ENCODE peak calls at places on chromosomes 7 and 10, in six cellular contexts. B is PC-9, K is psoas muscle, Z is Peyer's patch, T is ascending aorta, L is lower lobe of right lung. R is an unnamed sample.

GRCh38 chr7:108249458-108249857 is 119.3 kb upstream of the LAMB4 start:
- DNase-seq in B (no peak), K (no peak), Z (no peak), T (no peak), L (no peak), R (no peak)

GRCh38 chr7:115271332-115272235 is 349.7 kb downstream of the MDFIC start:
- DNase-seq in B (no peak), K (no peak), Z (no peak), T (no peak), L (no peak), R (no peak)

GRCh38 chr10:99870051-99870730 is 87.8 kb downstream of the ABCC2 start:
- DNase-seq in B (no peak), K (no peak), Z (no peak), T (no peak), L (no peak), R (no peak)

GRCh38 chr10:120456626-120457430 is at the start of gene PLPP4:
- DNase-seq in B (no peak), K (no peak), Z (no peak), T (no peak), L (no peak), R (no peak)

GRCh38 chr7:80821781-80822180 is 97.1 kb downstream of the SEMA3C start:
- DNase-seq in B (no peak), K (no peak), Z (no peak), T (no peak), L (no peak), R (no peak)

GRCh38 chr7:2299131-2299829 is 15.0 kb downstream of the SNX8 start:
- DNase-seq in B (no peak), K (no peak), Z (peak; percentile 62), T (peak; percentile 68), L (peak; percentile 77), R (no peak)

GRCh38 chr10:88129013-88129412 is 265.6 kb downstream of the PTEN start:
- DNase-seq in B (no peak), K (no peak), Z (no peak), T (no peak), L (no peak), R (no peak)

GRCh38 chr10:96642973-96643372 is 56.2 kb upstream of the TM9SF3 start:
- DNase-seq in B (peak; percentile 35), K (peak; percentile 80), Z (peak; percentile 89), T (peak; percentile 80), L (peak; percentile 85), R (peak; percentile 80)

GRCh38 chr7:148699024-148699771 is 495 bp downstream of the CUL1 start:
- DNase-seq in B (peak; percentile 45), K (peak; percentile 83), Z (peak; percentile 41), T (peak; percentile 73), L (peak; percentile 82), R (peak; percentile 51)

GRCh38 chr7:29228289-29229011 is 33.9 kb downstream of the CHN2 start:
- DNase-seq in B (no peak), K (no peak), Z (no peak), T (no peak), L (no peak), R (peak; percentile 27)

GRCh38 chr10:43262043-43262901 is 4.6 kb downstream of the RASGEF1A start:
- DNase-seq in B (no peak), K (no peak), Z (peak; percentile 14), T (no peak), L (no peak), R (no peak)

GRCh38 chr10:110413049-110413783 is 84.5 kb upstream of the DUSP5 start:
- DNase-seq in B (no peak), K (no peak), Z (no peak), T (no peak), L (no peak), R (no peak)

GRCh38 chr7:36633377-36633776 is 90.9 kb downstream of the AOAH start:
- DNase-seq in B (no peak), K (no peak), Z (no peak), T (no peak), L (no peak), R (no peak)

GRCh38 chr10:32210306-32211045 is 136.5 kb downstream of the EPC1 start:
- DNase-seq in B (no peak), K (no peak), Z (no peak), T (no peak), L (no peak), R (peak; percentile 24)

GRCh38 chr7:56479748-56480147 is 363.5 kb upstream of the NUPR2 start:
- DNase-seq in B (no peak), K (no peak), Z (no peak), T (no peak), L (no peak), R (no peak)

GRCh38 chr7:56483153-56483552 is 366.9 kb upstream of the NUPR2 start:
- DNase-seq in B (no peak), K (no peak), Z (no peak), T (no peak), L (no peak), R (no peak)

GRCh38 chr7:56479136-56479535 is 362.9 kb upstream of the NUPR2 start:
- DNase-seq in B (no peak), K (no peak), Z (no peak), T (no peak), L (no peak), R (no peak)

DNA sequence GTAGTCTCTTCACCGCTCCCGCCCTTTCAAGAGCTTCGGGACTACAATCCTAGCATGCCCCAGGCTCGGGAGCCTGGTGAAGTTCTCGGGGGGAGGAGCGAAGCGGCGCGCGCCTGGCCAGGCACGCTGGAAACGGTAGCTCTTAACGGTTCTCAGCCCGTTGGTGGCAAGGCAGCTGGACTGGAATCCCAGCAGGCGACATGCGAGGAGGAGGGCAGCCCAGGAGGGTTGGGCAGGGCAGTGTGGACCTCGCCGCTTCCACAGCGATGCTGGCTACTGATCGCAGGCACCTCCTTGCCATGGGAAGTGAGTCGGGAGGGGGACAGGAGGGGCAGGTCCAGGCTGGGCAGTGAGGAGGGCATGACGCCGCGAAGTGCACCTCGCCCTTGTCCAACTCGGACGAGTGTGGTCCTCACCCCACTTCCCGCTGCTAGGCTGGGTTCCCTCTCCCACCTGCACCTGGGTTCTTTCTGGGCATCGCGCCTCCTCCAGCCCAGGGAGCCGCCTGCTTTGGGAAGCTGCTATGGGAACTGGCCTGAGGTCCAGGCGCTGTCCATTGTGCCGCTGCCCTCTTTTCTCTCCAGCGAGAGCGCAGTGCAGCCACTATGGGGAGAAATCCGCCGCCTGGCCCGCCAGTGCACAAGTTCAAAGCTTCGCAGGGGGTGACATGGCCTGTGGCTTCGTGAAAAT is 367.8 kb upstream of the NUPR2 start:
- DNase-seq in B (no peak), K (no peak), Z (no peak), T (no peak), L (no peak), R (no peak)
- H3K9me3 ChIP-seq in B (peaks cover 5% of the 10 kb centered on the region), K (peaks cover 5% of the 10 kb centered on the region), Z (no peaks in the 10 kb centered on the region), T (peaks cover 22% of the 10 kb centered on the region), L (peaks cover 57% of the 10 kb centered on the region), R (peaks cover 33% of the 10 kb centered on the region)

GRCh38 chr10:37671802-37672201 is 185.6 kb downstream of the ZNF248 start:
- DNase-seq in B (no peak), K (no peak), Z (no peak), T (no peak), L (no peak), R (no peak)
- H3K9me3 ChIP-seq in B (no peaks in the 10 kb centered on the region), K (peaks cover 16% of the 10 kb centered on the region), Z (no peaks in the 10 kb centered on the region), T (no peaks in the 10 kb centered on the region), L (peaks cover 17% of the 10 kb centered on the region), R (no peaks in the 10 kb centered on the region)

GRCh38 chr7:17535776-17536175 is 237.3 kb downstream of the AHR start:
- DNase-seq in B (no peak), K (no peak), Z (no peak), T (no peak), L (no peak), R (no peak)
- H3K9me3 ChIP-seq in B (peaks cover 10% of the 10 kb centered on the region), K (no peaks in the 10 kb centered on the region), Z (no peaks in the 10 kb centered on the region), T (no peaks in the 10 kb centered on the region), L (no peaks in the 10 kb centered on the region), R (no peaks in the 10 kb centered on the region)

DNA sequence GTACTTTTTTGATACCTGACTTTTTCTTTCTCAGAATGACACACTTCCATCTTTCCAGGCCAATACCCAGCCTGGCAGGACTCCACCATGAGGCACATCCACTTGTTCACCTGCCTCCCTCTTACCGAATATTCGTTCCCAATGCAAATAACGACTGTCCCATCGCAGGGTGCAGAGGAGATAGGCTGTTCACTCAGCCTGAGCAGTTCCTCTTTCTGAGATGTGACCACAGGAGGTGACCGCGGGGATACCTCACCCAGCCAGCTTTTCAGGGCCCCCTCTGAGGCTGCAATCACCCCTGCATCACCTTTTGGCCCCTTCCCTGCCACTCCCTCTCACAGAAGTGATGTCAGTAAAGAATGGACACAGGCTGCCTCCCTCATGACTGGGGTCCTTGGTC is 28.3 kb downstream of the PTPRN2 start:
- DNase-seq in B (no peak), K (no peak), Z (no peak), T (no peak), L (no peak), R (no peak)
- H3K9me3 ChIP-seq in B (no peaks in the 10 kb centered on the region), K (no peaks in the 10 kb centered on the region), Z (no peaks in the 10 kb centered on the region), T (no peaks in the 10 kb centered on the region), L (no peaks in the 10 kb centered on the region), R (no peaks in the 10 kb centered on the region)

GRCh38 chr7:64359543-64359942 is 45.8 kb downstream of the ZNF736 start:
- DNase-seq in B (no peak), K (no peak), Z (no peak), T (no peak), L (no peak), R (no peak)
- H3K9me3 ChIP-seq in B (peaks cover 10% of the 10 kb centered on the region), K (peaks cover 42% of the 10 kb centered on the region), Z (no peaks in the 10 kb centered on the region), T (peaks cover 42% of the 10 kb centered on the region), L (peaks cover 92% of the 10 kb centered on the region), R (peaks cover 58% of the 10 kb centered on the region)

GRCh38 chr7:158532093-158532627 is 55.5 kb downstream of the PTPRN2 start:
- DNase-seq in B (no peak), K (no peak), Z (no peak), T (no peak), L (no peak), R (no peak)
- H3K9me3 ChIP-seq in B (no peaks in the 10 kb centered on the region), K (no peaks in the 10 kb centered on the region), Z (no peaks in the 10 kb centered on the region), T (no peaks in the 10 kb centered on the region), L (no peaks in the 10 kb centered on the region), R (no peaks in the 10 kb centered on the region)

DNA sequence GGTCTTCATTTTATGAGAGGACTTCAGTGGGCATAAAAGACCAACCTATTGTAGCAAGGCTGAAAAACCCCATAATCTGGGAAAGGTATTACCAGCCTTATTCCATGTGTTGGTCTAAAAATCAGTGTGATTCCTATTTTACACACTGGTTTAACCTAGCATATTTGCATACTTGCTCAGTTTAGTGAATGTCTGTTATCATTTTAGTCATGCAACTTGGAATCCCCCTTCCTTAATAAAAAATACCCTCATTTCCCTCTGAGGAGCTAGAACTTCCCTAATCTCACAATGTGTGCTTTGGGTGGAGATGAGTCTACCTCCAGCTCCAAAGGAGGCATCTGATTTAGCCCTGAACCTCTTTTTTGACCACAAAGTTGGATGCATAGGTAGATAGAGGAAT is 312.8 kb upstream of the SORCS1 start:
- DNase-seq in B (no peak), K (no peak), Z (no peak), T (no peak), L (no peak), R (no peak)
- H3K9me3 ChIP-seq in B (no peaks in the 10 kb centered on the region), K (no peaks in the 10 kb centered on the region), Z (no peaks in the 10 kb centered on the region), T (no peaks in the 10 kb centered on the region), L (no peaks in the 10 kb centered on the region), R (no peaks in the 10 kb centered on the region)

R was measured in transverse colon.